ENCODE peak calls at places on chromosomes 16 and 17, in seven cellular contexts. V is brain microvascular endothelial cell, T is progenitor cell of endocrine pancreas, K is AG09319, Q is heart left ventricle, E is adrenal gland, F is lower leg skin. U is an unnamed sample.
A peak's percentile ranks its signal among the peaks of the same experiment; 100 is the strongest.

GRCh38 chr17:74836691-74837467 is 22.8 kb downstream of the GRIN2C start:
- DNase-seq in V (no peak), T (no peak), K (no peak), Q (no peak), E (no peak), F (no peak), U (no peak)

GRCh38 chr17:27294689-27295630 is 1.0 kb downstream of the WSB1 start:
- DNase-seq in V (peak; percentile 67), T (no peak), K (peak; percentile 73), Q (peak; percentile 60), E (peak; percentile 70), F (peak; percentile 88), U (no peak)

GRCh38 chr17:2560658-2561057 is 32.8 kb upstream of the PAFAH1B1 start:
- DNase-seq in V (no peak), T (no peak), K (no peak), Q (no peak), E (no peak), F (no peak), U (no peak)

GRCh38 chr17:29505826-29506225 is 61.0 kb downstream of the ABHD15 start:
- DNase-seq in V (no peak), T (no peak), K (no peak), Q (no peak), E (no peak), F (no peak), U (no peak)

GRCh38 chr17:38456031-38456815 is 28.0 kb downstream of the ARHGAP23 start:
- DNase-seq in V (no peak), T (no peak), K (no peak), Q (no peak), E (no peak), F (no peak), U (no peak)

GRCh38 chr16:78478267-78478821 is 378.9 kb downstream of the WWOX start:
- DNase-seq in V (no peak), T (no peak), K (no peak), Q (no peak), E (no peak), F (no peak), U (no peak)

GRCh38 chr16:57761301-57761700 is 25.7 kb downstream of the KATNB1 start:
- DNase-seq in V (no peak), T (no peak), K (no peak), Q (no peak), E (no peak), F (no peak), U (no peak)

GRCh38 chr16:85673529-85674417 is 15.0 kb downstream of the GINS2 start:
- DNase-seq in V (peak; percentile 60), T (no peak), K (no peak), Q (peak; percentile 82), E (peak; percentile 91), F (no peak), U (no peak)

GRCh38 chr17:705863-706262 is 8.8 kb downstream of the VPS53 start:
- DNase-seq in V (no peak), T (no peak), K (no peak), Q (no peak), E (no peak), F (no peak), U (no peak)

GRCh38 chr17:59859444-59860025 is 33.2 kb downstream of the TUBD1 start:
- DNase-seq in V (peak; percentile 49), T (no peak), K (peak; percentile 41), Q (no peak), E (no peak), F (no peak), U (no peak)

GRCh38 chr17:39791296-39791992 is 53.7 kb downstream of the GRB7 start:
- DNase-seq in V (no peak), T (no peak), K (no peak), Q (no peak), E (no peak), F (no peak), U (no peak)

GRCh38 chr16:12411521-12411920 is 392.2 kb downstream of the CPPED1 start:
- DNase-seq in V (no peak), T (no peak), K (no peak), Q (no peak), E (no peak), F (no peak), U (no peak)

GRCh38 chr16:19094542-19095365 is 19.0 kb upstream of the ITPRIPL2 start:
- DNase-seq in V (no peak), T (no peak), K (no peak), Q (no peak), E (no peak), F (peak; percentile 23), U (no peak)

GRCh38 chr16:31876955-31877828 is 3.6 kb downstream of the ZNF267 start:
- DNase-seq in V (peak; percentile 86), T (no peak), K (peak; percentile 42), Q (no peak), E (no peak), F (no peak), U (no peak)

GRCh38 chr16:30649725-30650368 is 913 bp upstream of the PRR14 start:
- DNase-seq in V (no peak), T (no peak), K (no peak), Q (no peak), E (peak; percentile 43), F (peak; percentile 91), U (no peak)

GRCh38 chr17:21542991-21543390 is 149.3 kb upstream of the KCNJ18 start:
- DNase-seq in V (no peak), T (no peak), K (no peak), Q (no peak), E (no peak), F (no peak), U (no peak)

GRCh38 chr17:7294614-7295153 is at the start of gene YBX2:
- DNase-seq in V (no peak), T (peak; percentile 68), K (no peak), Q (peak; percentile 85), E (peak; percentile 50), F (peak; percentile 94), U (no peak)

GRCh38 chr16:31470615-31471014 is 1.3 kb upstream of the TGFB1I1 start:
- DNase-seq in V (no peak), T (no peak), K (no peak), Q (no peak), E (no peak), F (no peak), U (no peak)

GRCh38 chr16:47777191-47777590 is 316.1 kb downstream of the PHKB start:
- DNase-seq in V (peak; percentile 7), T (no peak), K (no peak), Q (no peak), E (no peak), F (no peak), U (no peak)

GRCh38 chr16:4599037-4599436 is 15.7 kb downstream of the UBALD1 start:
- DNase-seq in V (no peak), T (no peak), K (no peak), Q (no peak), E (no peak), F (no peak), U (no peak)

GRCh38 chr16:35386619-35387018 is 1927.2 kb downstream of the TP53TG3F start:
- DNase-seq in V (no peak), T (no peak), K (no peak), Q (no peak), E (no peak), F (no peak), U (no peak)
- TF ChIP-seq CTCF in V (no peak), T (no peak), K (no peak), Q (no peak), E (no peak), F (no peak), U (no peak)

GRCh38 chr17:63440127-63440769 is 5.9 kb downstream of the CYB561 start:
- DNase-seq in V (no peak), T (no peak), K (no peak), Q (no peak), E (no peak), F (no peak), U (no peak)
- TF ChIP-seq CTCF in V (peak; percentile 16), T (no peak), K (no peak), Q (no peak), E (no peak), F (no peak), U (no peak)

GRCh38 chr17:70905796-70906195 is 736.5 kb downstream of the KCNJ2 start:
- DNase-seq in V (peak; percentile 99), T (no peak), K (peak; percentile 85), Q (peak; percentile 79), E (peak; percentile 52), F (no peak), U (no peak)

GRCh38 chr17:70906808-70907207 is 737.5 kb downstream of the KCNJ2 start:
- DNase-seq in V (peak; percentile 71), T (no peak), K (no peak), Q (peak; percentile 45), E (no peak), F (no peak), U (no peak)

GRCh38 chr17:70896843-70897242 is 727.5 kb downstream of the KCNJ2 start:
- DNase-seq in V (no peak), T (no peak), K (no peak), Q (no peak), E (no peak), F (no peak), U (no peak)

DNA sequence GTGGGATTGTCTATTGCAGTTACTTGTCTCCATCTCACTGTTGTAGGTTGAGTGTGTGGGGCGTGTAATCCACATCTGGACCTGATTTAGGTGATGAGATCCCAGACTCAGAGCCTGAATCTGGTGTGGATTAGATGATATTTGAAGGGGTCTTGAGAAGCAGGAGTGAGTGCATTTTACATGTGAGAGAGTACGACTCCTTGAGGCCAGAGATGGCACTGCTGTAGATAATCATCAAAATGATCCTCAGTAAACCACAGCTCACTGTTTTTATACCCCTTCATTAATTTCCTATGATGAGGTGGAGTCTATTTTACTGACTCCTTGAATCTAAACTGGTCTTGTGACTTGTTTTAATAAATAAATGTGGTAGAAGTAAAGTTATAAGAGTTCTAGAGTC is 732.5 kb downstream of the KCNJ2 start:
- DNase-seq in V (no peak), T (no peak), K (no peak), Q (no peak), E (no peak), F (no peak), U (no peak)
- TF ChIP-seq CTCF in V (no peak), T (no peak), K (peak; percentile 14), Q (no peak), E (no peak), F (no peak), U (no peak)

GRCh38 chr16:67263201-67263600 is 14.4 kb downstream of the SLC9A5 start:
- DNase-seq in V (no peak), T (no peak), K (no peak), Q (no peak), E (no peak), F (no peak), U (no peak)

GRCh38 chr16:67264866-67265265 is 14.5 kb upstream of the PLEKHG4 start:
- DNase-seq in V (no peak), T (no peak), K (no peak), Q (no peak), E (no peak), F (no peak), U (no peak)

GRCh38 chr16:67265834-67266233 is 13.5 kb upstream of the PLEKHG4 start:
- DNase-seq in V (no peak), T (no peak), K (no peak), Q (no peak), E (no peak), F (no peak), U (no peak)

GRCh38 chr16:67260426-67261063 is 11.8 kb downstream of the SLC9A5 start:
- DNase-seq in V (peak; percentile 45), T (no peak), K (peak; percentile 52), Q (no peak), E (no peak), F (no peak), U (no peak)

DNA sequence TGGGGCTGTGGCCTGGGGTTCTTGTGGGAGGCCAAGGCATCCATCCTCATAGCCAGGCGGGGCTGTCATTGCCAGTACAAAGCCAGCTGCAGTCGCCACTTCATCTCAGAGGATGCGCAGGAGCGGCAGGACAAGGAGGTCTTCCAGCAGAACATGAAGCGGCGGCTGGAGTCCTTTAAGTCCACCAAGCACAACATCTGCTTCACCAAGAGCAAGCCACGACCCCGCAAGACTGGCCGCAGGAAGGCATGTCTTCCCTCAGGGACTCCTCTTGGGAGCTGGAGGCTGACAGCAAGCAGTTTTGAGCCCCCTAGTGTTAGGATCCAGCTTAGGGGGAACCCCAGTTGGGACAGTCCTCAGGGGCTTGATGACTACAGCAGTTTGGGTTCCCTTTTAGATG is 15.1 kb upstream of the PLEKHG4 start:
- DNase-seq in V (no peak), T (no peak), K (no peak), Q (no peak), E (no peak), F (no peak), U (no peak)
- TF ChIP-seq CTCF in V (peak; percentile 58), T (no peak), K (no peak), Q (no peak), E (no peak), F (no peak), U (no peak)